ENCODE peak calls at places on chromosomes 3 and 15, in eight cellular contexts. M, B, R, X, N, O, J and K are unnamed samples.

GRCh38 chr15:56519000-56519399 is 54.1 kb upstream of the MNS1 start:
- DNase-seq in M (no peak), B (no peak), R (no peak), X (no peak), N (no peak), O (no peak), J (no peak), K (no peak)

GRCh38 chr3:61808526-61808925 is 247.2 kb downstream of the PTPRG start:
- DNase-seq in M (no peak), B (no peak), R (no peak), X (no peak), N (no peak), O (peak), J (peak), K (no peak)

GRCh38 chr15:92580933-92581445 is 74.6 kb downstream of the FAM174B start:
- DNase-seq in M (no peak), B (no peak), R (no peak), X (no peak), N (no peak), O (no peak), J (no peak), K (no peak)

GRCh38 chr3:127908202-127908601 is 6.8 kb upstream of the KBTBD12 start:
- DNase-seq in M (no peak), B (no peak), R (no peak), X (no peak), N (no peak), O (no peak), J (no peak), K (no peak)

GRCh38 chr3:100252006-100252405 is 8.8 kb upstream of the TBC1D23 start:
- DNase-seq in M (no peak), B (no peak), R (no peak), X (no peak), N (no peak), O (no peak), J (no peak), K (no peak)

GRCh38 chr3:62500556-62501294 is 127.4 kb upstream of the FEZF2 start:
- DNase-seq in M (no peak), B (no peak), R (no peak), X (no peak), N (no peak), O (peak), J (no peak), K (no peak)

GRCh38 chr3:71069797-71070196 is 513.7 kb downstream of the FOXP1 start:
- DNase-seq in M (peak), B (peak), R (peak), X (no peak), N (peak), O (peak), J (peak), K (peak)

GRCh38 chr15:96115642-96116041 is 214.9 kb upstream of the NR2F2 start:
- DNase-seq in M (no peak), B (no peak), R (no peak), X (no peak), N (no peak), O (no peak), J (peak), K (no peak)

GRCh38 chr15:57726411-57726810 is 19.9 kb downstream of the POLR2M start:
- DNase-seq in M (no peak), B (no peak), R (no peak), X (no peak), N (no peak), O (no peak), J (no peak), K (no peak)

GRCh38 chr15:60784855-60785254 is 305.9 kb upstream of the ICE2 start:
- DNase-seq in M (no peak), B (no peak), R (no peak), X (no peak), N (no peak), O (no peak), J (no peak), K (peak)

GRCh38 chr3:192445768-192446644 is 281.3 kb downstream of the FGF12 start:
- DNase-seq in M (no peak), B (no peak), R (no peak), X (no peak), N (no peak), O (peak), J (no peak), K (no peak)

GRCh38 chr3:97949110-97949485 is 23.1 kb downstream of the RIOX2 start:
- DNase-seq in M (no peak), B (no peak), R (no peak), X (no peak), N (no peak), O (peak), J (no peak), K (no peak)